ENCODE peak calls at places on chromosomes 2 and 18, in four cellular contexts. T is PC-9, I is fibroblast of mammary gland, X is thoracic aorta. O is an unnamed sample.

GRCh38 chr2:134594399-134594798 is 124.4 kb downstream of the TMEM163 start:
- DNase-seq in T (no peak), I (no peak), X (no peak), O (no peak)

GRCh38 chr18:48554610-48555400 is 16.0 kb downstream of the CTIF start:
- DNase-seq in T (no peak), X (no peak), I (no peak), O (no peak)

GRCh38 chr2:240933966-240934700 is 28.0 kb downstream of the CROCC2 start:
- DNase-seq in X (no peak), T (no peak), I (no peak), O (no peak)

GRCh38 chr2:7825591-7826312 is 856.1 kb upstream of the ID2 start:
- DNase-seq in X (no peak), I (peak), T (no peak), O (no peak)

GRCh38 chr2:220779918-220780317 is 792.2 kb downstream of the EPHA4 start:
- DNase-seq in I (peak), T (no peak), X (no peak), O (no peak)

GRCh38 chr2:12498703-12499102 is 218.0 kb upstream of the TRIB2 start:
- DNase-seq in T (no peak), X (no peak), I (peak), O (no peak)

GRCh38 chr2:65349863-65350262 is 82.5 kb downstream of the SPRED2 start:
- DNase-seq in I (peak), X (no peak), T (peak), O (no peak)

GRCh38 chr2:174051039-174051438 is 85.9 kb upstream of the SP3 start:
- DNase-seq in T (no peak), I (no peak), X (no peak), O (no peak)

GRCh38 chr2:24512404-24512803 is 21.4 kb downstream of the NCOA1 start:
- DNase-seq in T (no peak), X (no peak), I (no peak), O (no peak)

GRCh38 chr2:36906277-36906676 is 60.1 kb downstream of the STRN start:
- DNase-seq in I (no peak), T (no peak), X (no peak), O (no peak)

GRCh38 chr18:3012920-3013810 is at the start of gene LPIN2:
- DNase-seq in I (peak), X (peak), T (peak), O (peak)

GRCh38 chr2:72112421-72112820 is 35.2 kb downstream of the CYP26B1 start:
- DNase-seq in T (no peak), X (no peak), I (peak), O (no peak)

GRCh38 chr2:16568998-16569397 is 96.6 kb downstream of the CYRIA start:
- DNase-seq in T (no peak), I (no peak), X (no peak), O (peak)

GRCh38 chr18:23038712-23039111 is 96.6 kb upstream of the CABLES1 start:
- DNase-seq in I (peak), X (no peak), T (no peak), O (no peak)

GRCh38 chr2:24791452-24791851 is 1.7 kb downstream of the PTRHD1 start:
- DNase-seq in I (no peak), T (no peak), X (no peak), O (no peak)

GRCh38 chr2:231409773-231410172 is 14.3 kb downstream of the B3GNT7 start:
- DNase-seq in I (no peak), T (no peak), X (no peak), O (no peak)

GRCh38 chr18:36297419-36298112 is at the start of gene FHOD3:
- DNase-seq in I (peak), X (no peak), T (peak), O (peak)

GRCh38 chr2:60735496-60736250 is 20.4 kb upstream of the PAPOLG start:
- DNase-seq in X (no peak), I (no peak), T (no peak), O (peak)

GRCh38 chr2:26875808-26876207 is 27.9 kb downstream of the DPYSL5 start:
- DNase-seq in I (no peak), X (no peak), T (no peak), O (no peak)

GRCh38 chr2:19021721-19022120 is 336.7 kb downstream of the OSR1 start:
- DNase-seq in X (no peak), I (peak), T (no peak), O (no peak)

GRCh38 chr2:8438996-8439395 is 242.9 kb upstream of the ID2 start:
- DNase-seq in T (no peak), X (no peak), I (no peak), O (no peak)

GRCh38 chr2:158194229-158194628 is 92.6 kb downstream of the UPP2 start:
- DNase-seq in I (no peak), T (no peak), X (no peak), O (no peak)

GRCh38 chr2:150410809-150411208 is 76.7 kb downstream of the RND3 start:
- DNase-seq in I (peak), X (no peak), T (peak), O (peak)

GRCh38 chr2:128329607-128330006 is 10.9 kb upstream of the HS6ST1 start:
- DNase-seq in X (no peak), I (peak), T (no peak), O (no peak)

GRCh38 chr2:167570370-167570769 is 677.0 kb downstream of the STK39 start:
- DNase-seq in T (no peak), I (no peak), X (no peak), O (no peak)

GRCh38 chr2:167572895-167573294 is 674.5 kb downstream of the STK39 start:
- DNase-seq in X (no peak), T (no peak), I (no peak), O (no peak)
- TF ChIP-seq CTCF in X (no peak), T (no peak), I (no peak), O (no peak)

DNA sequence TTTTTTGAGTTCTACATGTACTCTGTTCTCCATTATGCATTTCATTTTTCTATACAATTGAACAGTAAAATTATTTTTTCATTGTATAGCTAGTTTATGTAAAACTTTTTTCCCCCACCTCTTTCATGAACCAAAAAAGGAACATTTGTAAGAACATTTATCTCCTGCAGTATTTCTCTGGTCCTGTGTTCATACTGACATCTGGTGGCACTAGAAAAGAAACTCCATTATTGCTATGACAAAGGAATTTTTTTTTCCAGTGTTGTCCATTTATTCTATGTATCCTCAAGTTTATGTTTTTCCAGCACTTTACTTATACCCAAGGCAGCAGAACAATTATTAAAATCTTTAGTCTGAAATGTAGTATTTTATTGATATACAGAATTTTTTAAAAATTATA is 27.4 kb upstream of the CHAC2 start:
- DNase-seq in T (no peak), X (no peak), I (peak), O (no peak)
- TF ChIP-seq CTCF in T (peak), X (peak), I (peak), O (peak)

DNA sequence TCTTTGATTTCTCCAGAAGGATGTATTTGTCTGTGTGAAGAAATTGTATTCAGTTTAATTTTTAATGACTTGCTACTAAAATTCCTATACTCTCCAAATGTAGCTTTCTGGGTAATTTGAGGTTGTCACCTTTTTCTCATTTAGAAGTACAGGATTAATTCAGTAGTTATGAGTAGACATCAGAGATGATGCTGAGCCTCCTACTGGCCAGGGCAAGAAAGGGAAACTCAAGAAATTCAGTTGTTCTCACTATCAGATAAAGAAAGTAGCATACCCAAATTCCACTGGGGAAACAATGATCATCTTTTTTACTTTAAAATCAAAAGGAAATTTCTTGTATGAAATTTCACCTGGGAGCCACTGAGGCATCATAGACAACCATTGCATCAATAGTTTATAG is 199.4 kb downstream of the SATB2 start:
- DNase-seq in I (peak), T (no peak), X (no peak), O (no peak)
- TF ChIP-seq CTCF in I (peak), T (peak), X (no peak), O (no peak)

DNA sequence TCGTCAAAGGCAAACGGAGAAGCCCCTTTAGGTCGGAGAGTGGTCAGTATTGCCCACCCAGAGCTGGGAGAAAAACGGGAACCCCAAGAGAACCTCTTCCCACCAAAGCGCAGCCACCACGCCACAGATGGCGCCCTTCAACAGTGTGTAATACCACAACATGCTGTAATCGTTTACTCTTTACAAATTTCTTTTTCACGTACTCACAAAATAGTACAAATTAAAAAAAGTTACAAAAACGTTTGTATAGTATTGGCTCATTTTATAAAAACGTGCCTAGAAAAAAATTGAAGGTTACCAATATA is 811 bp upstream of the NFE2L2 start:
- DNase-seq in T (no peak), X (no peak), I (peak), O (no peak)
- TF ChIP-seq CTCF in T (peak), X (peak), I (peak), O (no peak)

DNA sequence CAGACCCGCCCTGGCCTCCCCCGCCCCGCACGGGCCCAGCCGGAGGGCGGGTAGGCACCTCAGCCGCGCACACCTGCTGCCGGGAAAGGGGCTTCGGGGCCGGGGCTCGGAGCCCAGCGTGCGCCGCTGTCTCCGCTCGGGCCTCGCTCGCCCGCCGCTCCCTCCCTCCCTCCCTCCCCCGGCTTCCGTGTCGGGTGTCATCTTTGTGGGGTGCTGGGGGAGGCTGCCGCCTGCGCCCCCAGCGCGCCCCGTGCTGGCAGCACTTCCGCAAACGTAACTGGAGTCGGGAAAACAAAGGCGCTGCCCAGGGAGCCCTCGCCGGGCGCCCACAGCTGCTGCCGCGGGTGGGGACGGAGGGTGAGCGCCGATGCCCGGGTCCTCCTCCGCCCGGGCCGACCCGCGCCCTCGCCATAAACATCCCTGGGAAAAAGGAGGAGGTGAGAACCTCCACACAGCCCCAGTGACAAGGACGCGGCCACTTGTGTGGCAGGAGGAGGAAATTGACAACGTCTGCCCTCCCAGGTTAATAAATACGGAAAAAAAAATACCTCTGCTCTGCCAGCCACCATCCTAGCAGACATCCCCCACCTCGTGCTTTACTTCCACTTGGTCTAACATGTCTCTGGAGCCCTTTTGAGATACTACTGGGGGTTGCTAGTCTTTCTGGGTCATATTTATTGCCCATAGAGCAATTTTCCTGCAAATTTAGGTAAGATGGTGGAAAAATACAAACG is 550 bp downstream of the MFSD6 start:
- DNase-seq in X (no peak), I (no peak), T (peak), O (peak)
- TF ChIP-seq CTCF in X (no peak), I (no peak), T (no peak), O (no peak)

GRCh38 chr2:175892046-175892445 is 110.0 kb downstream of the LNPK start:
- DNase-seq in T (no peak), I (peak), X (no peak), O (no peak)

GRCh38 chr2:175890636-175891242 is 111.3 kb downstream of the LNPK start:
- DNase-seq in T (no peak), I (no peak), X (no peak), O (no peak)

GRCh38 chr2:175884673-175885393 is 117.2 kb downstream of the LNPK start:
- DNase-seq in T (no peak), I (no peak), X (no peak), O (no peak)

GRCh38 chr2:175889557-175890355 is 112.3 kb downstream of the LNPK start:
- DNase-seq in T (no peak), I (no peak), X (no peak), O (no peak)
- TF ChIP-seq CTCF in T (no peak), I (no peak), X (no peak), O (no peak)